ENCODE peak calls at places on chromosomes 2 and 18, in seven cellular contexts. One of them, this sample, is unnamed.

GRCh38 chr2:73300926-73301325 is 7.6 kb upstream of the EGR4 start:
- DNase-seq in left ventricle myocardium inferior: no peak
- DNase-seq in heart left ventricle: no peak
- DNase-seq in choroid plexus epithelial cell: no peak
- DNase-seq in adrenal gland: no peak
- DNase-seq in adipocyte: no peak
- DNase-seq in upper lobe of right lung: no peak
- DNase-seq in this sample: no peak

GRCh38 chr2:201129044-201129505 is 13.1 kb downstream of the CFLAR start:
- DNase-seq in adrenal gland: no peak
- DNase-seq in choroid plexus epithelial cell: peak
- DNase-seq in adipocyte: peak
- DNase-seq in left ventricle myocardium inferior: no peak
- DNase-seq in heart left ventricle: no peak
- DNase-seq in upper lobe of right lung: no peak
- DNase-seq in this sample: peak

GRCh38 chr2:223971-224760 is 39.7 kb downstream of the SH3YL1 start:
- DNase-seq in adrenal gland: no peak
- DNase-seq in upper lobe of right lung: no peak
- DNase-seq in adipocyte: no peak
- DNase-seq in choroid plexus epithelial cell: no peak
- DNase-seq in left ventricle myocardium inferior: no peak
- DNase-seq in heart left ventricle: no peak
- DNase-seq in this sample: no peak

GRCh38 chr2:124301915-124302314 is 276.8 kb downstream of the CNTNAP5 start:
- DNase-seq in adipocyte: no peak
- DNase-seq in choroid plexus epithelial cell: no peak
- DNase-seq in heart left ventricle: no peak
- DNase-seq in adrenal gland: no peak
- DNase-seq in upper lobe of right lung: no peak
- DNase-seq in left ventricle myocardium inferior: no peak
- DNase-seq in this sample: no peak

GRCh38 chr18:62784338-62784965 is 69.1 kb downstream of the PHLPP1 start:
- DNase-seq in choroid plexus epithelial cell: peak
- DNase-seq in left ventricle myocardium inferior: no peak
- DNase-seq in adrenal gland: no peak
- DNase-seq in upper lobe of right lung: no peak
- DNase-seq in adipocyte: no peak
- DNase-seq in heart left ventricle: no peak
- DNase-seq in this sample: peak

GRCh38 chr2:173989886-173990744 is 24.9 kb upstream of the SP3 start:
- DNase-seq in adrenal gland: no peak
- DNase-seq in choroid plexus epithelial cell: no peak
- DNase-seq in upper lobe of right lung: no peak
- DNase-seq in adipocyte: no peak
- DNase-seq in left ventricle myocardium inferior: no peak
- DNase-seq in heart left ventricle: no peak
- DNase-seq in this sample: no peak

GRCh38 chr2:25056391-25056821 is 14.5 kb downstream of the EFR3B start:
- DNase-seq in choroid plexus epithelial cell: no peak
- DNase-seq in left ventricle myocardium inferior: no peak
- DNase-seq in heart left ventricle: no peak
- DNase-seq in upper lobe of right lung: peak
- DNase-seq in adrenal gland: no peak
- DNase-seq in adipocyte: no peak
- DNase-seq in this sample: no peak

GRCh38 chr2:172614932-172615331 is 59.0 kb downstream of the PDK1 start:
- DNase-seq in left ventricle myocardium inferior: no peak
- DNase-seq in heart left ventricle: no peak
- DNase-seq in choroid plexus epithelial cell: peak
- DNase-seq in adipocyte: no peak
- DNase-seq in adrenal gland: no peak
- DNase-seq in upper lobe of right lung: no peak
- DNase-seq in this sample: peak

GRCh38 chr2:143321994-143322393 is 192.8 kb downstream of the ARHGAP15 start:
- DNase-seq in heart left ventricle: no peak
- DNase-seq in left ventricle myocardium inferior: no peak
- DNase-seq in upper lobe of right lung: no peak
- DNase-seq in adrenal gland: no peak
- DNase-seq in adipocyte: no peak
- DNase-seq in choroid plexus epithelial cell: no peak
- DNase-seq in this sample: no peak

GRCh38 chr2:150282821-150283309 is 204.6 kb downstream of the RND3 start:
- DNase-seq in left ventricle myocardium inferior: no peak
- DNase-seq in adrenal gland: peak
- DNase-seq in adipocyte: peak
- DNase-seq in heart left ventricle: peak
- DNase-seq in upper lobe of right lung: no peak
- DNase-seq in choroid plexus epithelial cell: peak
- DNase-seq in this sample: no peak

GRCh38 chr18:46832856-46833255 is 76.0 kb upstream of the ST8SIA5 start:
- DNase-seq in choroid plexus epithelial cell: no peak
- DNase-seq in left ventricle myocardium inferior: no peak
- DNase-seq in upper lobe of right lung: no peak
- DNase-seq in adrenal gland: no peak
- DNase-seq in heart left ventricle: no peak
- DNase-seq in adipocyte: no peak
- DNase-seq in this sample: no peak

GRCh38 chr2:208698114-208698513 is 291.5 kb downstream of the PTH2R start:
- DNase-seq in heart left ventricle: no peak
- DNase-seq in adrenal gland: no peak
- DNase-seq in choroid plexus epithelial cell: no peak
- DNase-seq in adipocyte: no peak
- DNase-seq in upper lobe of right lung: no peak
- DNase-seq in left ventricle myocardium inferior: no peak
- DNase-seq in this sample: no peak

GRCh38 chr2:62142054-62142453 is 53.9 kb upstream of the B3GNT2 start:
- DNase-seq in left ventricle myocardium inferior: no peak
- DNase-seq in choroid plexus epithelial cell: no peak
- DNase-seq in upper lobe of right lung: no peak
- DNase-seq in heart left ventricle: peak
- DNase-seq in adipocyte: no peak
- DNase-seq in adrenal gland: no peak
- DNase-seq in this sample: no peak

GRCh38 chr2:237213325-237214040 is 127.8 kb downstream of the COPS8 start:
- DNase-seq in heart left ventricle: peak
- DNase-seq in left ventricle myocardium inferior: peak
- DNase-seq in upper lobe of right lung: no peak
- DNase-seq in adrenal gland: peak
- DNase-seq in choroid plexus epithelial cell: peak
- DNase-seq in adipocyte: peak
- DNase-seq in this sample: peak

GRCh38 chr18:70380915-70381896 is 92.4 kb downstream of the SOCS6 start:
- DNase-seq in choroid plexus epithelial cell: no peak
- DNase-seq in upper lobe of right lung: no peak
- DNase-seq in adipocyte: no peak
- DNase-seq in heart left ventricle: no peak
- DNase-seq in adrenal gland: no peak
- DNase-seq in left ventricle myocardium inferior: no peak
- DNase-seq in this sample: no peak

GRCh38 chr2:11719230-11719977 is 27.0 kb upstream of the LPIN1 start:
- DNase-seq in adrenal gland: no peak
- DNase-seq in choroid plexus epithelial cell: no peak
- DNase-seq in heart left ventricle: no peak
- DNase-seq in left ventricle myocardium inferior: no peak
- DNase-seq in upper lobe of right lung: no peak
- DNase-seq in adipocyte: no peak
- DNase-seq in this sample: no peak

GRCh38 chr2:149160701-149161217 is 122.3 kb downstream of the LYPD6B start:
- DNase-seq in adipocyte: no peak
- DNase-seq in upper lobe of right lung: no peak
- DNase-seq in choroid plexus epithelial cell: no peak
- DNase-seq in adrenal gland: no peak
- DNase-seq in heart left ventricle: no peak
- DNase-seq in left ventricle myocardium inferior: no peak
- DNase-seq in this sample: no peak

GRCh38 chr2:29430382-29431112 is 315.3 kb downstream of the CLIP4 start:
- DNase-seq in heart left ventricle: no peak
- DNase-seq in upper lobe of right lung: no peak
- DNase-seq in choroid plexus epithelial cell: no peak
- DNase-seq in left ventricle myocardium inferior: no peak
- DNase-seq in adrenal gland: no peak
- DNase-seq in adipocyte: no peak
- DNase-seq in this sample: no peak

GRCh38 chr18:45993441-45993840 is 26.3 kb upstream of the EPG5 start:
- DNase-seq in choroid plexus epithelial cell: peak
- DNase-seq in adrenal gland: no peak
- DNase-seq in heart left ventricle: no peak
- DNase-seq in upper lobe of right lung: no peak
- DNase-seq in adipocyte: peak
- DNase-seq in left ventricle myocardium inferior: no peak
- DNase-seq in this sample: peak

GRCh38 chr18:55688066-55688465 is 100.1 kb upstream of the TCF4 start:
- DNase-seq in choroid plexus epithelial cell: no peak
- DNase-seq in adipocyte: no peak
- DNase-seq in left ventricle myocardium inferior: no peak
- DNase-seq in heart left ventricle: no peak
- DNase-seq in upper lobe of right lung: no peak
- DNase-seq in adrenal gland: no peak
- DNase-seq in this sample: no peak

GRCh38 chr2:176130153-176130916 is 830 bp downstream of the HOXD8 start:
- DNase-seq in adipocyte: peak
- DNase-seq in left ventricle myocardium inferior: no peak
- DNase-seq in heart left ventricle: no peak
- DNase-seq in upper lobe of right lung: peak
- DNase-seq in choroid plexus epithelial cell: no peak
- DNase-seq in adrenal gland: peak
- DNase-seq in this sample: peak

GRCh38 chr2:43612944-43613343 is 17.1 kb upstream of the THADA start:
- DNase-seq in left ventricle myocardium inferior: no peak
- DNase-seq in adrenal gland: no peak
- DNase-seq in adipocyte: no peak
- DNase-seq in choroid plexus epithelial cell: no peak
- DNase-seq in heart left ventricle: no peak
- DNase-seq in upper lobe of right lung: no peak
- DNase-seq in this sample: no peak
- H3K4me3 ChIP-seq in left ventricle myocardium inferior: no peak
- H3K4me3 ChIP-seq in adrenal gland: no peak
- H3K4me3 ChIP-seq in adipocyte: no peak
- H3K4me3 ChIP-seq in choroid plexus epithelial cell: no peak
- H3K4me3 ChIP-seq in heart left ventricle: no peak
- H3K4me3 ChIP-seq in upper lobe of right lung: no peak
- H3K4me3 ChIP-seq in this sample: no peak

GRCh38 chr2:157334797-157335196 is 9.2 kb upstream of the ERMN start:
- DNase-seq in left ventricle myocardium inferior: no peak
- DNase-seq in choroid plexus epithelial cell: no peak
- DNase-seq in heart left ventricle: no peak
- DNase-seq in upper lobe of right lung: no peak
- DNase-seq in adrenal gland: no peak
- DNase-seq in adipocyte: no peak
- DNase-seq in this sample: no peak
- H3K4me3 ChIP-seq in left ventricle myocardium inferior: no peak
- H3K4me3 ChIP-seq in choroid plexus epithelial cell: no peak
- H3K4me3 ChIP-seq in heart left ventricle: no peak
- H3K4me3 ChIP-seq in upper lobe of right lung: no peak
- H3K4me3 ChIP-seq in adrenal gland: no peak
- H3K4me3 ChIP-seq in adipocyte: no peak
- H3K4me3 ChIP-seq in this sample: no peak

GRCh38 chr2:192162392-192163042 is 32.2 kb downstream of the TMEFF2 start:
- DNase-seq in adrenal gland: peak
- DNase-seq in adipocyte: peak
- DNase-seq in choroid plexus epithelial cell: peak
- DNase-seq in heart left ventricle: peak
- DNase-seq in upper lobe of right lung: no peak
- DNase-seq in left ventricle myocardium inferior: no peak
- DNase-seq in this sample: peak
- H3K4me3 ChIP-seq in adrenal gland: no peak
- H3K4me3 ChIP-seq in adipocyte: no peak
- H3K4me3 ChIP-seq in choroid plexus epithelial cell: no peak
- H3K4me3 ChIP-seq in heart left ventricle: no peak
- H3K4me3 ChIP-seq in upper lobe of right lung: peak
- H3K4me3 ChIP-seq in left ventricle myocardium inferior: peak
- H3K4me3 ChIP-seq in this sample: no peak

GRCh38 chr2:157875720-157876065 is 437 bp downstream of the ACVR1 start:
- DNase-seq in adrenal gland: peak
- DNase-seq in upper lobe of right lung: peak
- DNase-seq in choroid plexus epithelial cell: peak
- DNase-seq in adipocyte: peak
- DNase-seq in left ventricle myocardium inferior: peak
- DNase-seq in heart left ventricle: no peak
- DNase-seq in this sample: peak

GRCh38 chr2:157872791-157873190 is 3.3 kb downstream of the ACVR1 start:
- DNase-seq in adrenal gland: no peak
- DNase-seq in upper lobe of right lung: no peak
- DNase-seq in adipocyte: no peak
- DNase-seq in heart left ventricle: no peak
- DNase-seq in left ventricle myocardium inferior: no peak
- DNase-seq in choroid plexus epithelial cell: no peak
- DNase-seq in this sample: no peak

GRCh38 chr2:157876066-157876770 is at the start of gene ACVR1:
- DNase-seq in left ventricle myocardium inferior: peak
- DNase-seq in adrenal gland: peak
- DNase-seq in adipocyte: peak
- DNase-seq in upper lobe of right lung: peak
- DNase-seq in choroid plexus epithelial cell: peak
- DNase-seq in heart left ventricle: peak
- DNase-seq in this sample: peak

GRCh38 chr2:157874997-157875719 is 972 bp downstream of the ACVR1 start:
- DNase-seq in upper lobe of right lung: peak
- DNase-seq in adrenal gland: peak
- DNase-seq in left ventricle myocardium inferior: peak
- DNase-seq in adipocyte: peak
- DNase-seq in heart left ventricle: peak
- DNase-seq in choroid plexus epithelial cell: peak
- DNase-seq in this sample: peak

GRCh38 chr2:157874278-157874825 is 1.8 kb downstream of the ACVR1 start:
- DNase-seq in choroid plexus epithelial cell: no peak
- DNase-seq in adipocyte: peak
- DNase-seq in adrenal gland: peak
- DNase-seq in left ventricle myocardium inferior: peak
- DNase-seq in upper lobe of right lung: no peak
- DNase-seq in heart left ventricle: peak
- DNase-seq in this sample: no peak
- H3K4me3 ChIP-seq in choroid plexus epithelial cell: peak
- H3K4me3 ChIP-seq in adipocyte: peak
- H3K4me3 ChIP-seq in adrenal gland: no peak
- H3K4me3 ChIP-seq in left ventricle myocardium inferior: peak
- H3K4me3 ChIP-seq in upper lobe of right lung: peak
- H3K4me3 ChIP-seq in heart left ventricle: peak
- H3K4me3 ChIP-seq in this sample: peak

DNA sequence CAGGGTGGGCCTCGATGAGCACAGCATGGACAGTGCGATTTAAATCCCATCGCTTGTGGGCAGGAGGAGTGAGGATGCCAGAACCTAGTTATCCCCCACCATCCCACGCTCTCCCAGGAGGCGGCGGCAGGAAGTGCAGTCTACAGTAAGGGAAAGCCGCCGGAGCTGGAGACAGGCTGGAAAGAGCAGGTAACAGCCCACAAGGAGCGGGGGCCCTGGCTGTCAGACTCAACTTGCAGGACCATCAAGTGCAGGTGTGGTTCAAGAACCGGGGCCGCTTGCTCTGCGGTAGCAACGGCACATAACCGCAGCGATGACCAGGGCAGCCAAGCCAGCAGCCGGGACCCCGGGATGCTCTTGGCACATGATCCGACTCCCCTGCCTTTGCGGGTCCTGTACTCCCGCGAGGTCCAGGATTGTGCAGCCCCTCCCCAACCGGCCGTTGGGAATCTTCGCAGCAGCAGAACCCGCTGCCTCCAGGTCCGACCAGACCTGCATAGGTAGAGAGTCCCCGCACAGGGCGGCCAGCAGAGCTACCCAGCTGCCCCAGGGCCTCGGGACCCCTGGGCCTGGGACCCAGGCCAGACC is 82.1 kb downstream of the BIN1 start:
- DNase-seq in left ventricle myocardium inferior: no peak
- DNase-seq in adrenal gland: no peak
- DNase-seq in choroid plexus epithelial cell: peak
- DNase-seq in heart left ventricle: no peak
- DNase-seq in adipocyte: peak
- DNase-seq in upper lobe of right lung: peak
- DNase-seq in this sample: peak
- H3K4me3 ChIP-seq in left ventricle myocardium inferior: peak
- H3K4me3 ChIP-seq in adrenal gland: no peak
- H3K4me3 ChIP-seq in choroid plexus epithelial cell: peak
- H3K4me3 ChIP-seq in heart left ventricle: peak
- H3K4me3 ChIP-seq in adipocyte: peak
- H3K4me3 ChIP-seq in upper lobe of right lung: peak
- H3K4me3 ChIP-seq in this sample: peak